ENCODE peak calls at places on chromosome 9, in eight cellular contexts. E is activated CD8-positive, alpha-beta memory T cell treated with anti-CD3 and anti-CD28 coated beads, Interleukin-2, amount 10 ng/mL, durations not matched to agents 7 days and 5 days; O is heart right ventricle; K is right cardiac atrium; D is lower lobe of right lung; H is stimulated activated effector memory CD8-positive, alpha-beta T cell treated with anti-CD3 and anti-CD28 coated beads, Interleukin-12 subunit alpha, Interleukin-12 subunit beta, amount 100 ng/mL, for 72 hours; Z is PC-3; C is stimulated activated naive B cell treated with anti-CD40 and anti-IgM and Interleukin-4, amounts not matched to agents 10 μg/mL and 1 μg/mL and 100 μg/mL, for 72 hours. T is an unnamed sample.
A peak's percentile ranks its signal among the peaks of the same experiment; 100 is the strongest.

GRCh38 chr9:68740561-68740960 is 35.5 kb downstream of the PIP5K1B start:
- ATAC-seq in E (no peak), O (no peak), K (peak; percentile 31), D (peak; percentile 90), H (no peak), Z (peak; percentile 96), C (no peak), T (no peak)

GRCh38 chr9:123378028-123378427 is 22.0 kb downstream of the CRB2 start:
- ATAC-seq in E (no peak), O (no peak), K (no peak), D (no peak), H (no peak), Z (no peak), C (no peak), T (no peak)

GRCh38 chr9:126773004-126773607 is 31.7 kb upstream of the ZBTB43 start:
- ATAC-seq in E (no peak), O (no peak), K (no peak), D (no peak), H (no peak), Z (peak; percentile 67), C (no peak), T (no peak)

GRCh38 chr9:8388132-8388531 is 588.6 kb upstream of the DMAC1 start:
- ATAC-seq in E (no peak), O (no peak), K (no peak), D (no peak), H (no peak), Z (no peak), C (no peak), T (no peak)

GRCh38 chr9:124594673-124595072 is 87.5 kb upstream of the NR5A1 start:
- ATAC-seq in E (no peak), O (no peak), K (no peak), D (no peak), H (no peak), Z (no peak), C (no peak), T (no peak)

GRCh38 chr9:77926314-77926959 is 105.2 kb downstream of the GNAQ start:
- ATAC-seq in E (no peak), O (no peak), K (no peak), D (no peak), H (peak; percentile 77), Z (peak; percentile 94), C (no peak), T (no peak)

GRCh38 chr9:131714161-131714646 is 25.7 kb downstream of the RAPGEF1 start:
- ATAC-seq in E (no peak), O (peak; percentile 70), K (peak; percentile 93), D (peak; percentile 71), H (no peak), Z (peak; percentile 89), C (no peak), T (no peak)

GRCh38 chr9:87713278-87713989 is 12.5 kb upstream of the CTSL start:
- ATAC-seq in E (no peak), O (peak; percentile 85), K (peak; percentile 93), D (peak; percentile 87), H (peak; percentile 79), Z (peak; percentile 91), C (no peak), T (no peak)

GRCh38 chr9:98215266-98215665 is 22.8 kb upstream of the CORO2A start:
- ATAC-seq in E (no peak), O (no peak), K (no peak), D (no peak), H (no peak), Z (no peak), C (no peak), T (no peak)

GRCh38 chr9:545480-545879 is 296.0 kb upstream of the DMRT1 start:
- ATAC-seq in E (no peak), O (peak; percentile 73), K (peak; percentile 80), D (no peak), H (no peak), Z (no peak), C (no peak), T (no peak)

GRCh38 chr9:34256987-34257585 is 72.0 kb downstream of the KIF24 start:
- ATAC-seq in E (no peak), O (no peak), K (no peak), D (no peak), H (no peak), Z (no peak), C (peak; percentile 65), T (no peak)

GRCh38 chr9:128020692-128021091 is 39.9 kb upstream of the EEIG1 start:
- ATAC-seq in E (no peak), O (no peak), K (no peak), D (no peak), H (no peak), Z (no peak), C (no peak), T (no peak)

GRCh38 chr9:124489222-124489621 is 18.0 kb downstream of the NR5A1 start:
- ATAC-seq in E (no peak), O (no peak), K (no peak), D (no peak), H (no peak), Z (no peak), C (no peak), T (no peak)

GRCh38 chr9:30078195-30078594 is 2306.2 kb upstream of the ACO1 start:
- ATAC-seq in E (peak; percentile 68), O (no peak), K (no peak), D (no peak), H (no peak), Z (no peak), C (no peak), T (no peak)

GRCh38 chr9:23587903-23588302 is 238.1 kb downstream of the ELAVL2 start:
- ATAC-seq in E (no peak), O (no peak), K (no peak), D (no peak), H (no peak), Z (no peak), C (no peak), T (no peak)

GRCh38 chr9:111953444-111953843 is 56.8 kb downstream of the UGCG start:
- ATAC-seq in E (no peak), O (no peak), K (no peak), D (peak; percentile 65), H (no peak), Z (no peak), C (no peak), T (no peak)

T was measured in stimulated activated memory B cell treated with anti-CD40 and anti-IgM and Interleukin-4, amounts not matched to agents 10 μg/mL and 1 μg/mL and 100 μg/mL, for 72 hours.